ENCODE peak calls at places on chromosomes 3 and 15, in nine cellular contexts. G, A, S, D, E, F, O, B and Q are unnamed samples.

GRCh38 chr3:102258666-102259227 is 176.1 kb upstream of the ZPLD1 start:
- DNase-seq in F (no peak), G (no peak), E (no peak), D (no peak), B (no peak), S (no peak), O (no peak), A (no peak), Q (no peak)

GRCh38 chr3:179260949-179261765 is 10.2 kb upstream of the KCNMB3 start:
- DNase-seq in B (peak; percentile 55), A (peak; percentile 59), O (peak; percentile 83), G (no peak), S (peak; percentile 86), E (peak; percentile 34), F (peak; percentile 89), D (peak; percentile 21), Q (peak; percentile 53)

GRCh38 chr3:4834403-4834866 is 144.8 kb upstream of the BHLHE40 start:
- DNase-seq in S (peak; percentile 43), A (peak; percentile 60), B (no peak), O (no peak), D (peak; percentile 52), F (no peak), E (no peak), G (no peak), Q (peak; percentile 69)

GRCh38 chr3:172033392-172033791 is 6.0 kb upstream of the FNDC3B start:
- DNase-seq in F (no peak), O (no peak), S (no peak), D (no peak), E (no peak), B (no peak), A (no peak), G (no peak), Q (no peak)

GRCh38 chr15:51751687-51752683 is 588 bp downstream of the TMOD2 start:
- DNase-seq in E (peak; percentile 56), O (peak; percentile 31), A (no peak), D (no peak), G (peak; percentile 28), S (peak; percentile 52), B (peak; percentile 42), F (peak; percentile 75), Q (no peak)

GRCh38 chr3:152460936-152461335 is 192.2 kb downstream of the MBNL1 start:
- DNase-seq in E (no peak), D (no peak), O (no peak), A (no peak), B (no peak), F (no peak), G (no peak), S (no peak), Q (no peak)

GRCh38 chr3:168834558-168834957 is 738.8 kb upstream of the GOLIM4 start:
- DNase-seq in S (no peak), F (no peak), G (no peak), O (no peak), D (no peak), E (no peak), A (no peak), B (no peak), Q (no peak)

GRCh38 chr3:59163953-59164352 is 114.1 kb upstream of the CFAP20DC start:
- DNase-seq in A (no peak), O (no peak), S (no peak), F (no peak), G (no peak), E (no peak), B (no peak), D (no peak), Q (no peak)

GRCh38 chr3:123147754-123148535 is 53.8 kb upstream of the SEC22A start:
- DNase-seq in B (no peak), O (no peak), F (no peak), G (no peak), S (no peak), A (no peak), E (no peak), D (no peak), Q (no peak)

GRCh38 chr3:24129549-24129948 is 184.5 kb downstream of the NR1D2 start:
- DNase-seq in E (peak; percentile 75), B (no peak), A (no peak), F (no peak), S (no peak), O (no peak), G (no peak), D (no peak), Q (no peak)

GRCh38 chr15:45429974-45430792 is 51.8 kb upstream of the GATM start:
- DNase-seq in F (peak; percentile 87), B (peak; percentile 34), A (peak; percentile 82), D (peak; percentile 38), G (peak; percentile 20), E (peak; percentile 29), S (peak; percentile 95), O (peak; percentile 57), Q (peak; percentile 82)

GRCh38 chr3:172309741-172310140 is 138.5 kb downstream of the GHSR start:
- DNase-seq in D (no peak), E (no peak), A (no peak), G (no peak), F (no peak), S (no peak), B (no peak), O (no peak), Q (no peak)

GRCh38 chr3:119664370-119664769 is 4.0 kb upstream of the POPDC2 start:
- DNase-seq in B (no peak), O (no peak), G (no peak), S (no peak), F (no peak), D (no peak), A (no peak), E (no peak), Q (no peak)

GRCh38 chr3:14126017-14126902 is 1.4 kb downstream of the TMEM43 start:
- DNase-seq in S (no peak), G (peak; percentile 4), O (peak; percentile 65), E (no peak), D (no peak), F (peak; percentile 61), B (no peak), A (no peak), Q (no peak)

GRCh38 chr3:44554626-44555592 is at the start of gene ZKSCAN7:
- DNase-seq in F (peak; percentile 86), G (no peak), E (peak; percentile 57), S (peak; percentile 53), A (no peak), D (peak; percentile 6), B (no peak), O (peak; percentile 55), Q (no peak)

GRCh38 chr15:75349851-75350588 is 3.2 kb downstream of the NEIL1 start:
- DNase-seq in D (peak; percentile 86), F (peak; percentile 83), G (no peak), E (no peak), A (peak; percentile 47), O (no peak), B (no peak), S (peak; percentile 37), Q (peak; percentile 75)

GRCh38 chr3:126056681-126057546 is 27.0 kb downstream of the SLC41A3 start:
- DNase-seq in O (peak; percentile 68), B (no peak), D (no peak), A (no peak), F (no peak), S (no peak), G (no peak), E (peak; percentile 55), Q (no peak)

GRCh38 chr3:82236257-82236656 is 474.8 kb upstream of the GBE1 start:
- DNase-seq in E (no peak), A (no peak), D (no peak), O (no peak), G (no peak), S (no peak), B (no peak), F (no peak), Q (no peak)

GRCh38 chr3:155647196-155647595 is 97.7 kb downstream of the PLCH1 start:
- DNase-seq in F (no peak), E (no peak), G (no peak), D (no peak), O (no peak), A (no peak), S (no peak), B (no peak), Q (no peak)

GRCh38 chr3:187360523-187361060 is 7.6 kb upstream of the RTP4 start:
- DNase-seq in F (no peak), D (no peak), O (no peak), B (no peak), G (no peak), A (no peak), E (no peak), S (no peak), Q (no peak)

GRCh38 chr3:64546856-64547255 is 140.9 kb downstream of the ADAMTS9 start:
- DNase-seq in B (no peak), E (no peak), D (no peak), S (no peak), G (no peak), O (no peak), F (no peak), A (no peak), Q (no peak)

GRCh38 chr3:42743204-42743995 is 29.7 kb downstream of the CCDC13 start:
- DNase-seq in O (no peak), F (no peak), E (no peak), S (no peak), A (no peak), D (no peak), B (no peak), G (no peak), Q (no peak)

GRCh38 chr3:103862415-103862814 is 1427.6 kb downstream of the ZPLD1 start:
- DNase-seq in B (no peak), E (no peak), A (no peak), O (no peak), D (no peak), G (no peak), F (no peak), S (no peak), Q (no peak)